ENCODE peak calls at places on chromosomes 2 and 18, in six cellular contexts. V, I, P, W, U and S are unnamed samples.
A peak's percentile ranks its signal among the peaks of the same experiment; 100 is the strongest.

GRCh38 chr2:239821694-239822075 is 203.5 kb downstream of the NDUFA10 start:
- DNase-seq in V (no peak), I (no peak), P (no peak), W (no peak), U (no peak), S (no peak)

GRCh38 chr18:9802175-9802747 is 83.5 kb upstream of the TXNDC2 start:
- DNase-seq in V (no peak), I (no peak), P (no peak), W (no peak), U (no peak), S (no peak)

GRCh38 chr2:3316456-3317276 is 61.0 kb downstream of the EIPR1 start:
- DNase-seq in V (no peak), I (no peak), P (no peak), W (no peak), U (no peak), S (no peak)

GRCh38 chr2:173584676-173585453 is 230.2 kb downstream of the CDCA7 start:
- DNase-seq in V (no peak), I (no peak), P (no peak), W (no peak), U (no peak), S (no peak)

GRCh38 chr2:61017556-61018318 is at the start of the genes PEX13 and PUS10:
- DNase-seq in V (peak; percentile 86), I (peak; percentile 86), P (peak; percentile 75), W (peak; percentile 65), U (peak; percentile 17), S (peak; percentile 99)

GRCh38 chr2:241255542-241256167 is 59.8 kb downstream of the HDLBP start:
- DNase-seq in V (no peak), I (no peak), P (no peak), W (no peak), U (no peak), S (no peak)

GRCh38 chr2:160377204-160377995 is 116.2 kb downstream of the RBMS1 start:
- DNase-seq in V (no peak), I (peak; percentile 60), P (no peak), W (no peak), U (no peak), S (no peak)

GRCh38 chr2:63792523-63792922 is 49.2 kb upstream of the UGP2 start:
- DNase-seq in V (no peak), I (no peak), P (no peak), W (no peak), U (no peak), S (no peak)

GRCh38 chr18:55185391-55185790 is 226.1 kb upstream of the CCDC68 start:
- DNase-seq in V (no peak), I (no peak), P (no peak), W (no peak), U (no peak), S (no peak)

GRCh38 chr2:70935468-70936164 is at the start of gene ATP6V1B1:
- DNase-seq in V (no peak), I (peak; percentile 59), P (no peak), W (no peak), U (no peak), S (peak; percentile 23)

GRCh38 chr2:219274392-219274921 is 4.7 kb upstream of the DNAJB2 start:
- DNase-seq in V (no peak), I (peak; percentile 72), P (peak; percentile 60), W (no peak), U (no peak), S (peak; percentile 74)

GRCh38 chr2:101420623-101421022 is 33.3 kb upstream of the CREG2 start:
- DNase-seq in V (no peak), I (no peak), P (no peak), W (peak; percentile 59), U (no peak), S (no peak)

GRCh38 chr18:44917184-44917864 is 236.6 kb downstream of the SETBP1 start:
- DNase-seq in V (no peak), I (no peak), P (no peak), W (no peak), U (no peak), S (no peak)

GRCh38 chr2:132403176-132403575 is 13.4 kb upstream of the GPR39 start:
- DNase-seq in V (no peak), I (no peak), P (no peak), W (no peak), U (no peak), S (no peak)

GRCh38 chr2:216339456-216340279 is 32.6 kb downstream of the MARCHF4 start:
- DNase-seq in V (no peak), I (peak; percentile 96), P (no peak), W (no peak), U (no peak), S (no peak)

GRCh38 chr2:212905640-212906201 is 245.7 kb downstream of the IKZF2 start:
- DNase-seq in V (no peak), I (peak; percentile 11), P (no peak), W (no peak), U (no peak), S (no peak)

GRCh38 chr2:3299130-3299529 is 78.5 kb downstream of the EIPR1 start:
- DNase-seq in V (no peak), I (no peak), P (no peak), W (no peak), U (no peak), S (no peak)

GRCh38 chr2:25587361-25587760 is 86.0 kb downstream of the DTNB start:
- DNase-seq in V (no peak), I (no peak), P (no peak), W (no peak), U (no peak), S (no peak)

GRCh38 chr2:225270861-225271260 is 128.6 kb upstream of the NYAP2 start:
- DNase-seq in V (peak; percentile 46), I (peak; percentile 9), P (no peak), W (peak; percentile 57), U (peak; percentile 82), S (no peak)
- TF ChIP-seq REST in V (no peak), I (no peak), P (no peak), W (no peak), U (no peak), S (no peak)

DNA sequence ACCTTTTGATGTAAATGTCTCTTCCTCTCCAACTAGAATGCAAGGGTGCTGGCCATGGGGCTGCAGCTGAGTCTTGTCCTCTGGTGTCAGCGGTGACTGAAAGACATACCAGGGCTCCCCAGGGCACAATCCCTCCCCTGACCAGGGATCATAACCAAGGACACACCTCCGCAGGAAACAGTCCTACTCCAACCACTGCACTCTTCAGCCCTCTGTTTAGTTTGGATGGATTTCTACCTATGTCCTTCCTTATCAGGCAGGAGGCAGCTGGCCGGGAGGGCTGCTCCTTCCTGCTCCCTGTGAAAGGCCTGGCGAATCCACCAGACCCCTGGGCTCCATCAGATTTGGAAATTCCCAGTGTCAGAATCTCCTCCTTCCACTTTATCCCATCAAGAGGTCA is 185.2 kb upstream of the ID2 start:
- DNase-seq in V (no peak), I (no peak), P (no peak), W (no peak), U (no peak), S (no peak)
- TF ChIP-seq POLR2AphosphoS5 in V (no peak), I (no peak), P (no peak), W (no peak), U (no peak), S (no peak)

DNA sequence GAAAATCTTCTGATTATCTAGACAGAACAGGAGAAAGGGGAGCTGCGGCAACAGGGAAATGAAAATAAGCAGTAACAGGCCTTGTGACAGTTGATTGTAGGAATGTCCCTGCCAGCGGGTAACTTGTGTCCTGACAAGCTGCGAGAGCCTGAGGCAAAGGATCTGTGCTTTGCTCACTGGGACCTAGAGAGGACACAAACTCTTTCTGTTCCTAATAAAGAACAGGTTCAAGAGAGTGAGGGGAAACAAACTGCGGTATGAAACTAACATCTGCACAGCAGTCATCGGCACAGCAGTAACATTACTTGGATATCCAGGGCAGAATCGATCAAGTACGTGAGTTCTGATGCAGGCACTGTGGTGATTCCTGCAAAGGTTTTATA is 103.8 kb upstream of the THOC1 start:
- DNase-seq in V (no peak), I (no peak), P (no peak), W (no peak), U (no peak), S (no peak)
- TF ChIP-seq REST in V (no peak), I (no peak), P (no peak), W (no peak), U (no peak), S (no peak)

DNA sequence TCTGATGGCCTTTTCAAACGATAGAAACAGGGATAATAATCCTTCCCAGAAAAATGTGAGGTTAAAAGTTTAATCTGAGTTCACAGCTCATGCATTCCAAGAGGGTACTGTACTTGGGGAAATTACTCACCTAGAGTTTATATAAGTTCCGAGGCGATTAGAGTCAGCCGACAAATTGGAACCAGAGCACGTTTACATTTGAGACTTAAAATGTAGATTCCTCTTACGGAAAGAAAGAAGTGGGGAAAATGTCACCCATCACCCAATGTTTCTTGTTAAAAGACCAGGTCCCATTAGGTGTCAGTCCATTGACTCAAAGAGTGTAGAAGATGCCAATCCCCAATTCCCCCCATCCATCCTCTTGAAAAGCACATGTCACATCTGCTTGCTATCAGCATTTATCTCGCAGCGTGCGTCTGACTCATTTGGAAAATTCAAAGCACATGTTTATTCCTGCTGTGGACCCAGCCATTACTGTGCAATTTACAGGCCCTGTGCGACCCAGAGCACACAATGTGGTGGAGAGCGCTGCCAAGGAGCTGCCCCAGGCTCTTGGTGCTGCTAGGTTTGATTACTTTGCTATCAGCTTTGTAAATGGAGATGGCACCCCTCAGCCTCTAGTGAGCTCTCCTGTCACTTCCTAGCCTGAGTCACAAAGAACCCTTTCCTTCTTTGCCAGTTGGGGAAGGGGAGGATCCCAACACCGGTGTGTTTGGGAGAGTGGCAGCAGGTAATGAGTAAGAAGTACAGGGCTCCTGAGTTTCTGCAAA is 104.8 kb downstream of the COLEC12 start:
- DNase-seq in V (no peak), I (no peak), P (no peak), W (no peak), U (no peak), S (no peak)
- TF ChIP-seq POLR2AphosphoS5 in V (no peak), I (no peak), P (no peak), W (no peak), U (no peak), S (no peak)

GRCh38 chr2:106030287-106031268 is 163.5 kb downstream of the UXS1 start:
- DNase-seq in V (no peak), I (no peak), P (no peak), W (peak; percentile 17), U (no peak), S (peak; percentile 90)
- TF ChIP-seq REST in V (no peak), I (no peak), P (no peak), W (no peak), U (no peak), S (peak; percentile 61)